ENCODE peak calls at places on chromosomes 16 and 17, in four cellular contexts. M is thoracic aorta; Z is CD8-positive, alpha-beta T cell; G is fibroblast of lung. F is an unnamed sample.

GRCh38 chr17:65332375-65332774 is 195.2 kb downstream of the RGS9 start:
- DNase-seq in M (no peak), Z (no peak), G (peak; percentile 85), F (no peak)

GRCh38 chr16:193441-193840 is 13.2 kb downstream of the HBQ1 start:
- DNase-seq in M (no peak), Z (no peak), G (no peak), F (no peak)

GRCh38 chr17:74027539-74027938 is 175.9 kb upstream of the RPL38 start:
- DNase-seq in M (no peak), Z (no peak), G (no peak), F (no peak)

GRCh38 chr17:83155128-83156081 is 76.0 kb downstream of the METRNL start:
- DNase-seq in M (no peak), Z (no peak), G (peak; percentile 16), F (peak; percentile 69)

GRCh38 chr16:57732011-57732410 is 3.6 kb upstream of the KATNB1 start:
- DNase-seq in M (no peak), Z (no peak), G (no peak), F (no peak)

GRCh38 chr17:6425407-6425806 is 9.5 kb downstream of the AIPL1 start:
- DNase-seq in M (no peak), Z (no peak), G (no peak), F (no peak)

GRCh38 chr17:9575381-9576072 is at the start of gene STX8:
- DNase-seq in M (peak; percentile 71), Z (peak; percentile 57), G (peak; percentile 92), F (peak; percentile 84)

GRCh38 chr16:19555938-19556778 is 655 bp downstream of the VPS35L start:
- DNase-seq in M (no peak), Z (no peak), G (peak; percentile 30), F (no peak)

GRCh38 chr16:49930841-49931240 is 74.9 kb upstream of the ZNF423 start:
- DNase-seq in M (no peak), Z (no peak), G (no peak), F (no peak)

GRCh38 chr17:859461-860195 is 77.5 kb downstream of the MRM3 start:
- DNase-seq in M (no peak), Z (no peak), G (peak; percentile 57), F (no peak)

GRCh38 chr16:2767140-2767731 is 9.8 kb downstream of the ELOB start:
- DNase-seq in M (no peak), Z (no peak), G (no peak), F (no peak)

GRCh38 chr16:8859913-8860881 is 8.6 kb downstream of the CARHSP1 start:
- DNase-seq in M (no peak), Z (no peak), G (peak; percentile 42), F (peak; percentile 80)

GRCh38 chr17:13346081-13346533 is 255.6 kb downstream of the HS3ST3A1 start:
- DNase-seq in M (no peak), Z (no peak), G (peak; percentile 98), F (no peak)

GRCh38 chr16:25700547-25700946 is 8.8 kb downstream of the HS3ST4 start:
- DNase-seq in M (no peak), Z (no peak), G (no peak), F (no peak)

GRCh38 chr16:4787068-4787467 is 1.1 kb downstream of the SEPTIN12 start:
- DNase-seq in M (no peak), Z (no peak), G (no peak), F (no peak)

GRCh38 chr17:19939993-19940721 is 37.5 kb downstream of the AKAP10 start:
- DNase-seq in M (no peak), Z (no peak), G (peak; percentile 36), F (no peak)

GRCh38 chr16:47463771-47464624 is 2.9 kb downstream of the PHKB start:
- DNase-seq in M (no peak), Z (no peak), G (no peak), F (no peak)

GRCh38 chr17:41008811-41009210 is at the start of gene KRTAP3-1:
- DNase-seq in M (no peak), Z (no peak), G (no peak), F (no peak)

GRCh38 chr17:41002814-41003213 is 3.1 kb upstream of the KRTAP3-2 start:
- DNase-seq in M (no peak), Z (no peak), G (peak; percentile 8), F (no peak)

GRCh38 chr17:41001795-41002194 is 2.1 kb upstream of the KRTAP3-2 start:
- DNase-seq in M (no peak), Z (no peak), G (no peak), F (no peak)

GRCh38 chr17:41004397-41004796 is 4.5 kb downstream of the KRTAP3-1 start:
- DNase-seq in M (no peak), Z (no peak), G (no peak), F (no peak)

GRCh38 chr17:41003926-41004325 is 4.2 kb upstream of the KRTAP3-2 start:
- DNase-seq in M (no peak), Z (no peak), G (no peak), F (no peak)
- H3K4me1 ChIP-seq in M (no peaks in the 10 kb centered on the region), Z (no peaks in the 10 kb centered on the region), G (no peaks in the 10 kb centered on the region), F (no peaks in the 10 kb centered on the region)

DNA sequence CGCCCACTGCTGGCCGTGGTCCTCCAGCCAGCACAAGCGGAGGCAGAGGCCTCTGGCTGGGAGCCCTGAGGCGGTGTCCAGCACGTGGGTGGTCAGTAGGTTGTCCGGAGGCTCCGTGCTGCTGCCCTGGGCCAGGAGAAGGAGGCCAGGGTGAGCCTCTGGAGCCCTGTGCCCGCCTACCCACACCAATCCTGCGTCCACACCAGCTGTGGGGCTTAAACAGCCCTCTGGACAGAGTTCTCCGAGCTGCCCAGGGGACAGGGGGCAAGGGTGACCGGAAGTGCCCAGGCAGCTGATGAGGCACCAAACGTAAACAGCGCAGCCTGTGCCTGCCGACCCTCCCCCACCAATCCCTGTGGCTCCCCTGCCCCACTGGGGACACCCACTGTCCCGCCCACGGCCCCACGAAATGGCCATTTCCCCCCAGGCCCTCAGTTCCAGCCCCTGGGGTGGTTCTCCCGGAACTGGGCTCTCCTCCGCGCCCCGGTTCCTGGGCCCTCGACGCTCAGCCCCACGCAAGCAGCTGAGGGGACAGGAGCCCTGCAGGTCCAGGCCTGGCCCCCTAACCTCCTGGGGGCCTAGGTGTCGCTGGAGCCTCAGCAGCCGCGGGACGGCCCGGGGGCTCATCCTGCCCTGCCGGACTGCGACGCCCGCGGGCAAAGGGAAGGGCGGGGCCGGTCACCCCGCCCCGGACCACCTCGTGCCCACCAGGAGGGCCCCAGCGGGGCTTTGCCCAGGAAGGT is 27.9 kb upstream of the DBNDD1 start:
- DNase-seq in M (no peak), Z (no peak), G (peak; percentile 57), F (peak; percentile 74)
- H3K4me3 ChIP-seq in M (peak overlapping the region; percentile 76), Z (peak overlapping the region; percentile 15), G (peak overlapping the region; percentile 9), F (peak overlapping the region; percentile 52)

GRCh38 chr17:40607641-40608040 is 40.0 kb downstream of the SMARCE1 start:
- DNase-seq in M (no peak), Z (peak; percentile 49), G (no peak), F (no peak)
- H3K27me3 ChIP-seq in M (no peaks in the 10 kb centered on the region), Z (no peaks in the 10 kb centered on the region), G (peaks cover 22% of the 10 kb centered on the region), F (no peaks in the 10 kb centered on the region)

GRCh38 chr17:55292094-55292493 is 27.3 kb downstream of the HLF start:
- DNase-seq in M (no peak), Z (no peak), G (no peak), F (no peak)

GRCh38 chr17:55289106-55289446 is 24.3 kb downstream of the HLF start:
- DNase-seq in M (no peak), Z (no peak), G (no peak), F (no peak)

GRCh38 chr17:55288356-55289105 is 23.8 kb downstream of the HLF start:
- DNase-seq in M (no peak), Z (no peak), G (no peak), F (no peak)

GRCh38 chr17:55289978-55290377 is 25.2 kb downstream of the HLF start:
- DNase-seq in M (no peak), Z (no peak), G (no peak), F (no peak)

GRCh38 chr17:55290721-55291507 is 26.2 kb downstream of the HLF start:
- DNase-seq in M (no peak), Z (no peak), G (no peak), F (no peak)
- H3K4me1 ChIP-seq in M (peaks cover 55% of the 10 kb centered on the region), Z (no peaks in the 10 kb centered on the region), G (peaks cover 12% of the 10 kb centered on the region), F (no peaks in the 10 kb centered on the region)

GRCh38 chr17:50835563-50836231 is at the start of gene WFIKKN2:
- DNase-seq in M (no peak), Z (no peak), G (no peak), F (no peak)
- H3K4me3 ChIP-seq in M (peak within 1 kb of the TSS; percentile 71), Z (no peak within 1 kb of the TSS), G (no peak within 1 kb of the TSS), F (peak within 1 kb of the TSS; percentile 24)